ENCODE peak calls at places on chromosome 10, in seven cellular contexts. K is NCI-H1092 treated with DMSO at 0.1 percent for 48 hours; S is H4; J is COR-L47; M is activated CD4-positive, alpha-beta T cell treated with anti-CD3 and anti-CD28 coated beads for 4 hours; A is fibroblast of villous mesenchyme; C is HCEC 1CT. I is an unnamed sample.

GRCh38 chr10:44516941-44517340 is 132.0 kb upstream of the CXCL12 start:
- DNase-seq in S (no peak), A (no peak), C (no peak), J (no peak), M (no peak), K (no peak), I (no peak)

GRCh38 chr10:97724341-97724941 is 10.9 kb downstream of the MARVELD1 start:
- DNase-seq in K (no peak), M (no peak), A (peak; percentile 88), C (peak; percentile 58), J (no peak), S (no peak), I (peak; percentile 64)

GRCh38 chr10:131949041-131949862 is 32.5 kb downstream of the BNIP3 start:
- DNase-seq in M (no peak), A (no peak), C (no peak), S (no peak), J (no peak), K (no peak), I (no peak)

GRCh38 chr10:43867667-43868361 is 219.1 kb upstream of the ZNF32 start:
- DNase-seq in S (peak; percentile 57), J (no peak), C (peak; percentile 96), A (peak; percentile 71), K (no peak), M (no peak), I (peak; percentile 82)

GRCh38 chr10:71999360-72000072 is 35.3 kb downstream of the CHST3 start:
- DNase-seq in S (no peak), A (peak; percentile 94), M (no peak), K (peak; percentile 38), J (no peak), C (no peak), I (peak; percentile 94)

GRCh38 chr10:111297351-111297848 is 220.6 kb downstream of the ADRA2A start:
- DNase-seq in J (no peak), A (peak; percentile 25), S (peak; percentile 8), K (no peak), C (no peak), M (no peak), I (no peak)

GRCh38 chr10:132396495-132397035 is 435 bp upstream of the PWWP2B start:
- DNase-seq in K (no peak), J (no peak), A (peak; percentile 54), M (peak; percentile 64), C (peak; percentile 44), S (no peak), I (peak; percentile 36)

GRCh38 chr10:6838118-6838517 is 258.0 kb upstream of the PRKCQ start:
- DNase-seq in J (no peak), S (no peak), M (no peak), K (no peak), A (no peak), C (peak; percentile 8), I (no peak)

GRCh38 chr10:42476101-42476500 is 162.3 kb downstream of the ZNF33B start:
- DNase-seq in S (no peak), C (no peak), M (no peak), J (no peak), K (no peak), A (no peak), I (no peak)

GRCh38 chr10:71433116-71433982 is 36.6 kb downstream of the CDH23 start:
- DNase-seq in C (no peak), M (no peak), S (no peak), J (no peak), A (no peak), K (no peak), I (no peak)

I was measured in fibroblast of pulmonary artery.